ENCODE peak calls at places on chromosomes 11 and 22, in six cellular contexts. One of them, this sample, is unnamed.

GRCh38 chr22:38543822-38544221 is 26.2 kb downstream of the DMC1 start:
- DNase-seq in PC-3: no peak
- DNase-seq in neural progenitor cell: no peak
- DNase-seq in GM23338: no peak
- DNase-seq in OCI-LY7: peak
- DNase-seq in HCT116: no peak
- DNase-seq in this sample: no peak

GRCh38 chr11:35529971-35530495 is 4.6 kb upstream of the PAMR1 start:
- DNase-seq in PC-3: peak
- DNase-seq in neural progenitor cell: no peak
- DNase-seq in GM23338: no peak
- DNase-seq in OCI-LY7: no peak
- DNase-seq in HCT116: no peak
- DNase-seq in this sample: no peak

GRCh38 chr22:48711031-48711431 is 1116.6 kb downstream of the BRD1 start:
- DNase-seq in PC-3: no peak
- DNase-seq in neural progenitor cell: no peak
- DNase-seq in GM23338: no peak
- DNase-seq in OCI-LY7: no peak
- DNase-seq in HCT116: no peak
- DNase-seq in this sample: no peak

GRCh38 chr11:77171885-77172665 is 44.0 kb downstream of the MYO7A start:
- DNase-seq in PC-3: no peak
- DNase-seq in neural progenitor cell: peak
- DNase-seq in GM23338: peak
- DNase-seq in OCI-LY7: no peak
- DNase-seq in HCT116: no peak
- DNase-seq in this sample: peak

GRCh38 chr11:44286268-44286880 is 23.6 kb downstream of the ALX4 start:
- DNase-seq in PC-3: peak
- DNase-seq in neural progenitor cell: peak
- DNase-seq in GM23338: peak
- DNase-seq in OCI-LY7: peak
- DNase-seq in HCT116: peak
- DNase-seq in this sample: peak

GRCh38 chr22:49925525-49926128 is 7.2 kb downstream of the CRELD2 start:
- DNase-seq in PC-3: no peak
- DNase-seq in neural progenitor cell: no peak
- DNase-seq in GM23338: no peak
- DNase-seq in OCI-LY7: peak
- DNase-seq in HCT116: no peak
- DNase-seq in this sample: no peak

GRCh38 chr11:36164522-36165250 is 124.5 kb downstream of the COMMD9 start:
- DNase-seq in PC-3: peak
- DNase-seq in neural progenitor cell: no peak
- DNase-seq in GM23338: no peak
- DNase-seq in OCI-LY7: no peak
- DNase-seq in HCT116: no peak
- DNase-seq in this sample: no peak

GRCh38 chr11:3130269-3131071 is 34.6 kb downstream of the OSBPL5 start:
- DNase-seq in PC-3: peak
- DNase-seq in neural progenitor cell: no peak
- DNase-seq in GM23338: no peak
- DNase-seq in OCI-LY7: no peak
- DNase-seq in HCT116: no peak
- DNase-seq in this sample: no peak

GRCh38 chr22:43170131-43170480 is 16.8 kb downstream of the TTLL12 start:
- DNase-seq in PC-3: no peak
- DNase-seq in neural progenitor cell: no peak
- DNase-seq in GM23338: no peak
- DNase-seq in OCI-LY7: no peak
- DNase-seq in HCT116: no peak
- DNase-seq in this sample: no peak

GRCh38 chr22:18083406-18083805 is 5.6 kb downstream of the PEX26 start:
- DNase-seq in PC-3: no peak
- DNase-seq in neural progenitor cell: no peak
- DNase-seq in GM23338: no peak
- DNase-seq in OCI-LY7: no peak
- DNase-seq in HCT116: no peak
- DNase-seq in this sample: no peak

GRCh38 chr11:107973641-107974040 is 35.1 kb upstream of the CUL5 start:
- DNase-seq in PC-3: no peak
- DNase-seq in neural progenitor cell: no peak
- DNase-seq in GM23338: no peak
- DNase-seq in OCI-LY7: no peak
- DNase-seq in HCT116: no peak
- DNase-seq in this sample: no peak

GRCh38 chr11:107970049-107970448 is 38.6 kb upstream of the CUL5 start:
- DNase-seq in PC-3: no peak
- DNase-seq in neural progenitor cell: no peak
- DNase-seq in GM23338: peak
- DNase-seq in OCI-LY7: no peak
- DNase-seq in HCT116: no peak
- DNase-seq in this sample: no peak

GRCh38 chr11:107969219-107969618 is 39.5 kb upstream of the CUL5 start:
- DNase-seq in PC-3: no peak
- DNase-seq in neural progenitor cell: no peak
- DNase-seq in GM23338: peak
- DNase-seq in OCI-LY7: no peak
- DNase-seq in HCT116: peak
- DNase-seq in this sample: no peak
- TF ChIP-seq EZH2phosphoT487 in PC-3: no peak
- TF ChIP-seq EZH2phosphoT487 in neural progenitor cell: no peak
- TF ChIP-seq EZH2phosphoT487 in GM23338: no peak
- TF ChIP-seq EZH2phosphoT487 in OCI-LY7: no peak
- TF ChIP-seq EZH2phosphoT487 in HCT116: no peak
- TF ChIP-seq EZH2phosphoT487 in this sample: no peak

GRCh38 chr11:6354651-6355485 is 34.6 kb upstream of the CAVIN3 start:
- DNase-seq in PC-3: no peak
- DNase-seq in neural progenitor cell: no peak
- DNase-seq in GM23338: no peak
- DNase-seq in OCI-LY7: no peak
- DNase-seq in HCT116: no peak
- DNase-seq in this sample: no peak
- H3K4me2 ChIP-seq in PC-3: no peak
- H3K4me2 ChIP-seq in neural progenitor cell: no peak
- H3K4me2 ChIP-seq in GM23338: no peak
- H3K4me2 ChIP-seq in OCI-LY7: no peak
- H3K4me2 ChIP-seq in HCT116: no peak
- H3K4me2 ChIP-seq in this sample: peak

GRCh38 chr11:62370743-62371440 is 33.6 kb downstream of the ASRGL1 start:
- DNase-seq in PC-3: no peak
- DNase-seq in neural progenitor cell: no peak
- DNase-seq in GM23338: peak
- DNase-seq in OCI-LY7: no peak
- DNase-seq in HCT116: no peak
- DNase-seq in this sample: no peak
- TF ChIP-seq CTCF in PC-3: no peak
- TF ChIP-seq CTCF in neural progenitor cell: no peak
- TF ChIP-seq CTCF in GM23338: no peak
- TF ChIP-seq CTCF in OCI-LY7: no peak
- TF ChIP-seq CTCF in HCT116: no peak
- TF ChIP-seq CTCF in this sample: no peak

GRCh38 chr11:64861227-64861970 is 16.9 kb upstream of the CDC42BPG start:
- DNase-seq in PC-3: no peak
- DNase-seq in neural progenitor cell: no peak
- DNase-seq in GM23338: no peak
- DNase-seq in OCI-LY7: peak
- DNase-seq in HCT116: no peak
- DNase-seq in this sample: no peak

GRCh38 chr11:64864135-64864472 is 14.3 kb downstream of the EHD1 start:
- DNase-seq in PC-3: no peak
- DNase-seq in neural progenitor cell: no peak
- DNase-seq in GM23338: no peak
- DNase-seq in OCI-LY7: no peak
- DNase-seq in HCT116: no peak
- DNase-seq in this sample: no peak

GRCh38 chr11:64863381-64864060 is 14.9 kb downstream of the EHD1 start:
- DNase-seq in PC-3: no peak
- DNase-seq in neural progenitor cell: peak
- DNase-seq in GM23338: no peak
- DNase-seq in OCI-LY7: no peak
- DNase-seq in HCT116: no peak
- DNase-seq in this sample: no peak

GRCh38 chr11:64864473-64865285 is 13.7 kb downstream of the EHD1 start:
- DNase-seq in PC-3: no peak
- DNase-seq in neural progenitor cell: peak
- DNase-seq in GM23338: no peak
- DNase-seq in OCI-LY7: peak
- DNase-seq in HCT116: no peak
- DNase-seq in this sample: peak

GRCh38 chr11:64862914-64863313 is 15.5 kb downstream of the EHD1 start:
- DNase-seq in PC-3: no peak
- DNase-seq in neural progenitor cell: no peak
- DNase-seq in GM23338: no peak
- DNase-seq in OCI-LY7: no peak
- DNase-seq in HCT116: no peak
- DNase-seq in this sample: no peak
- TF ChIP-seq EZH2phosphoT487 in PC-3: no peak
- TF ChIP-seq EZH2phosphoT487 in neural progenitor cell: no peak
- TF ChIP-seq EZH2phosphoT487 in GM23338: no peak
- TF ChIP-seq EZH2phosphoT487 in OCI-LY7: no peak
- TF ChIP-seq EZH2phosphoT487 in HCT116: no peak
- TF ChIP-seq EZH2phosphoT487 in this sample: no peak

GRCh38 chr11:62539238-62539925 is 7.2 kb downstream of the AHNAK start:
- DNase-seq in PC-3: peak
- DNase-seq in neural progenitor cell: peak
- DNase-seq in GM23338: no peak
- DNase-seq in OCI-LY7: no peak
- DNase-seq in HCT116: no peak
- DNase-seq in this sample: peak
- H3K4me2 ChIP-seq in PC-3: peak
- H3K4me2 ChIP-seq in neural progenitor cell: no peak
- H3K4me2 ChIP-seq in GM23338: no peak
- H3K4me2 ChIP-seq in OCI-LY7: peak
- H3K4me2 ChIP-seq in HCT116: peak
- H3K4me2 ChIP-seq in this sample: peak

GRCh38 chr11:67252831-67253239 is 13.4 kb upstream of the GRK2 start:
- DNase-seq in PC-3: peak
- DNase-seq in neural progenitor cell: peak
- DNase-seq in GM23338: peak
- DNase-seq in OCI-LY7: peak
- DNase-seq in HCT116: no peak
- DNase-seq in this sample: no peak
- TF ChIP-seq CTCF in PC-3: peak
- TF ChIP-seq CTCF in neural progenitor cell: peak
- TF ChIP-seq CTCF in GM23338: peak
- TF ChIP-seq CTCF in OCI-LY7: peak
- TF ChIP-seq CTCF in HCT116: peak
- TF ChIP-seq CTCF in this sample: no peak

DNA sequence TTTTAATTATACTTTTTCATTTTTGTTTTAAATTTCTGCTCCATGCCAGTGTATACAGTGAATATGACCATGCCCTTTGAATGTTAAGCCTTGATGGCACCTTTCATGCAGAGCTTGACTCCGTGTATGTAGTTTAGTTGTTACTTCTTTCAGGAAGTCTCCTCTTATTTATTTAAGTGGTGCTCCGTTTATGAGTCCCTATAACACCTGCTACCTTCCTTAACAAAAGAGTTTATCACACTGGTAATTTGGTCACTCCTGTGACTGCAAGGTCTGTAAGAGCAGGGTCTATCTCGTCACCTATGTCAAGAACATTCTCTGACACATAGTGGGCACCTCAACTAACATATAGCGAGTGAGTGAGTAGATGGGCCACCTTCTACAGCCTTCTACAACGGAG is 152.5 kb downstream of the CCDC34 start:
- DNase-seq in PC-3: no peak
- DNase-seq in neural progenitor cell: no peak
- DNase-seq in GM23338: no peak
- DNase-seq in OCI-LY7: no peak
- DNase-seq in HCT116: no peak
- DNase-seq in this sample: no peak
- TF ChIP-seq EZH2phosphoT487 in PC-3: no peak
- TF ChIP-seq EZH2phosphoT487 in neural progenitor cell: no peak
- TF ChIP-seq EZH2phosphoT487 in GM23338: no peak
- TF ChIP-seq EZH2phosphoT487 in OCI-LY7: no peak
- TF ChIP-seq EZH2phosphoT487 in HCT116: no peak
- TF ChIP-seq EZH2phosphoT487 in this sample: no peak